ENCODE peak calls at places on chromosomes 3 and 15, in five cellular contexts. Z, B, T, J and O are unnamed samples.

GRCh38 chr15:32851619-32852416 is 134.0 kb downstream of the GREM1 start:
- DNase-seq in Z (no peak), B (no peak), T (no peak), J (no peak), O (no peak)

GRCh38 chr3:143314291-143315093 is 194.9 kb downstream of the CHST2 start:
- DNase-seq in Z (no peak), B (no peak), T (no peak), J (no peak), O (no peak)

GRCh38 chr3:136750209-136750921 is 1.8 kb downstream of the STAG1 start:
- DNase-seq in Z (no peak), B (peak), T (peak), J (peak), O (no peak)

GRCh38 chr15:52013151-52013791 is 5.7 kb upstream of the MAPK6 start:
- DNase-seq in Z (no peak), B (peak), T (no peak), J (no peak), O (no peak)

GRCh38 chr3:60000311-60001105 is 950.7 kb upstream of the CFAP20DC start:
- DNase-seq in Z (no peak), B (no peak), T (no peak), J (no peak), O (no peak)

GRCh38 chr15:84888639-84889038 is 4.2 kb downstream of the SLC28A1 start:
- DNase-seq in Z (no peak), B (no peak), T (no peak), J (no peak), O (no peak)

GRCh38 chr15:46918462-46919125 is 798.7 kb upstream of the SEMA6D start:
- DNase-seq in Z (no peak), B (no peak), T (no peak), J (no peak), O (no peak)

GRCh38 chr3:129609591-129610169 is 3.2 kb upstream of the PLXND1 start:
- DNase-seq in Z (no peak), B (no peak), T (no peak), J (no peak), O (no peak)

GRCh38 chr3:105062853-105063252 is 303.9 kb upstream of the ALCAM start:
- DNase-seq in Z (no peak), B (no peak), T (no peak), J (no peak), O (no peak)

GRCh38 chr3:106514431-106514830 is 645.6 kb upstream of the CBLB start:
- DNase-seq in Z (no peak), B (no peak), T (no peak), J (no peak), O (no peak)

GRCh38 chr15:68820205-68820588 is 498 bp downstream of the ANP32A start:
- DNase-seq in Z (no peak), B (peak), T (peak), J (no peak), O (no peak)

GRCh38 chr3:149453140-149453805 is 21.2 kb upstream of the TM4SF4 start:
- DNase-seq in Z (no peak), B (no peak), T (no peak), J (no peak), O (no peak)

GRCh38 chr15:72353266-72353665 is 22.5 kb downstream of the HEXA start:
- DNase-seq in Z (no peak), B (no peak), T (no peak), J (no peak), O (no peak)

GRCh38 chr15:41961014-41961518 is 11.3 kb downstream of the EHD4 start:
- DNase-seq in Z (no peak), B (no peak), T (peak), J (no peak), O (no peak)

GRCh38 chr3:124632566-124633140 is 97.6 kb upstream of the UMPS start:
- DNase-seq in Z (no peak), B (no peak), T (no peak), J (no peak), O (no peak)

GRCh38 chr15:42151736-42152135 is 4.7 kb downstream of the PLA2G4F start:
- DNase-seq in Z (no peak), B (no peak), T (no peak), J (no peak), O (no peak)

GRCh38 chr15:52726195-52726594 is 47.0 kb upstream of the ATOSA start:
- DNase-seq in Z (no peak), B (no peak), T (no peak), J (no peak), O (no peak)

GRCh38 chr3:42731476-42732195 is 29.0 kb upstream of the HHATL start:
- DNase-seq in Z (no peak), B (no peak), T (no peak), J (peak), O (no peak)

GRCh38 chr3:42732196-42732828 is 29.7 kb upstream of the HHATL start:
- DNase-seq in Z (no peak), B (no peak), T (peak), J (peak), O (no peak)

GRCh38 chr3:42734263-42734860 is 31.8 kb upstream of the HHATL start:
- DNase-seq in Z (no peak), B (no peak), T (no peak), J (peak), O (no peak)

GRCh38 chr3:42733501-42734262 is 31.1 kb upstream of the HHATL start:
- DNase-seq in Z (no peak), B (no peak), T (no peak), J (peak), O (no peak)

DNA sequence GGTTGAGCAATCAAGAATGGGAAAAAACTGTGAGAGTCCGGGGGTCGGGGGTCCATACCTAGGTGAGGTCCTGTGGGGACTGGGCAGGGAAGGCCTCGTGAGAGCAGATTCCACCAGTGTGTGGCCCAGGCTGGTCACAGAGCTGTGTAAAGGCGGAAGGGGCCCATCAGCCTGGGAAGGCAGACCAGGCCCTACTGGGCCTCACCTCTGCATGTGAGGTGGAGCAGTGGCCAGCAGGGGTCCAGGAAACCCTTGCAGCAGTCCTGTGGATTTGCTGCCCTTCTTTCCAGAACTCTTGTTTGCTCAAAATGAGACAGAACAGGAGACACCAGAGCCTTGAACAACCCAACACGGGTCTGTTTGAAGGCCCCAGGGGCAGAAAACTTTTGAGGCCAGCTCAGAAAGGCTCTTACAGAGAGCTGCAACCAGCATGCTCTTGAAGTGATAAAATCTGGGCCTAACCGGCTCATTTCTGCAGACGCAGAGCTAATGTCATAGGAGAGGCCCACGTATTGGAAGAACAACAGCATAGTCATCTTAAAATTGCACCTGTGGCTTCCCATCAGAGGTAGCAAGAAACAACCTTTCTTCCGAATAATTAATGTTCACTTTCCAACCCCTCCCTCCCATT is 30.3 kb upstream of the HHATL start:
- DNase-seq in Z (no peak), B (no peak), T (peak), J (peak), O (no peak)
- TF ChIP-seq CTCF in Z (no peak), B (peak), T (peak), J (peak), O (no peak)

GRCh38 chr3:175186511-175186910 is 327.4 kb downstream of the NAALADL2 start:
- DNase-seq in Z (no peak), B (no peak), T (no peak), J (no peak), O (no peak)
- TF ChIP-seq SP1 in Z (no peak), B (no peak), T (no peak), J (no peak), O (no peak)

GRCh38 chr15:65304393-65305143 is at the start of gene RNU5B-1:
- DNase-seq in Z (peak), B (peak), T (peak), J (peak), O (peak)
- TF ChIP-seq CTCF in Z (no peak), B (peak), T (peak), J (peak), O (peak)

DNA sequence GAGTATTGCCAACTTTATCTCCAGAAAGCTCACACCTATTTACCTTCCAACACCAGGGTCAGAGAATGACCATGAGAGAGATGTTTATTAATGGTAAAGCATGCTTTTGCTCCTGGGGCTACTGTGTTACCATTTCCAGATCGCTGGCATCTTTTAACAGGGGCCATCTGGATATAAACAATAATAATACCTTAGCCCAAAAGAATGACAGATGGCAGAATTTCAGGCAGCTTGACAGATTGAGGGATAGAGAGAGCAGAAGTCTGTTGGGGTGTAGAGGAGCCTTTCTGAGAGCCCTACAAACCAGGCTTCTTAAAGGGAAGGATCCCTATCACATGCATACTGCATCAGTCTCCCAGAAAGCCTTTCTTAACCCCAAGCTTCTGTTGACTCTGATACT is 17.7 kb downstream of the RBP1 start:
- DNase-seq in Z (no peak), B (no peak), T (no peak), J (no peak), O (no peak)
- TF ChIP-seq SP1 in Z (no peak), B (no peak), T (no peak), J (no peak), O (no peak)

DNA sequence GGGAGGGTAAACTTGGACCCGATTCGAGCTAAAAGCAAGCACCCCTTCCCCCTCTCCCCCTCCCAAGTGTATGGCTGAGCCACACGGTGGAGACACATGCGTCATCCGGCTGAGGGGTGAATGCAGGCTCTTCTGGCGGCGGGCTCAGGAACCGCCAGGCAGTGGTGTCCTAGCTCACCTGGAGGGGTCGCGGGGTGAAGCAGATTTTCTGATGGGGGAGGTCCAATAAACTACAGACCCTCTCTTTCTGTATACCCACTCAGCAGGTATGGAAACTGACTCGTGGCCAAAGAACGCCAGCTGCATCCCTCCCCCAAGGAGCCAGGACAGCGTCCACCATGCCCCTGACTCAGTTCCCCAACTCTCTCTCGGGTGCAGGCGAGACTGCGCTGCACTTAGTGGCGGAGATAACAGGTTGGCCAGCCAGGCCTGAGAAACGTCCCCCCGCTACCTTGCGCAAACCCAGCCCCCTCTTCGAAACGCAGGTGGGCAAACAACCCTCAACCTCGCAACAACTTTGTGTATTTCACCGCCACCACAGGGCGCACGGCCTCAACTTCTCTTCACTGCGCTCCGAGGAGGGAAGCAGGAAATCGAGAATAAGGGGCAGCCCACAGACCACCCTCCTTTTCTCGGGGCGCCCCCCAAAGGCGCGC is 1.3 kb downstream of the MAGI1 start:
- DNase-seq in Z (peak), B (peak), T (peak), J (peak), O (no peak)
- TF ChIP-seq CTCF in Z (no peak), B (no peak), T (peak), J (peak), O (peak)

GRCh38 chr3:122679467-122680291 is 960 bp upstream of the PARP14 start:
- DNase-seq in Z (no peak), B (peak), T (no peak), J (no peak), O (no peak)

GRCh38 chr3:122680381-122681293 is at the start of gene PARP14:
- DNase-seq in Z (peak), B (peak), T (peak), J (peak), O (no peak)

GRCh38 chr3:122677261-122677660 is 3.4 kb upstream of the PARP14 start:
- DNase-seq in Z (no peak), B (no peak), T (no peak), J (no peak), O (no peak)

GRCh38 chr3:122678496-122678895 is 2.1 kb upstream of the PARP14 start:
- DNase-seq in Z (no peak), B (no peak), T (no peak), J (no peak), O (no peak)

GRCh38 chr3:122679085-122679466 is 1.6 kb upstream of the PARP14 start:
- DNase-seq in Z (peak), B (peak), T (peak), J (peak), O (peak)
- TF ChIP-seq SP1 in Z (no peak), B (no peak), T (no peak), J (no peak), O (no peak)

DNA sequence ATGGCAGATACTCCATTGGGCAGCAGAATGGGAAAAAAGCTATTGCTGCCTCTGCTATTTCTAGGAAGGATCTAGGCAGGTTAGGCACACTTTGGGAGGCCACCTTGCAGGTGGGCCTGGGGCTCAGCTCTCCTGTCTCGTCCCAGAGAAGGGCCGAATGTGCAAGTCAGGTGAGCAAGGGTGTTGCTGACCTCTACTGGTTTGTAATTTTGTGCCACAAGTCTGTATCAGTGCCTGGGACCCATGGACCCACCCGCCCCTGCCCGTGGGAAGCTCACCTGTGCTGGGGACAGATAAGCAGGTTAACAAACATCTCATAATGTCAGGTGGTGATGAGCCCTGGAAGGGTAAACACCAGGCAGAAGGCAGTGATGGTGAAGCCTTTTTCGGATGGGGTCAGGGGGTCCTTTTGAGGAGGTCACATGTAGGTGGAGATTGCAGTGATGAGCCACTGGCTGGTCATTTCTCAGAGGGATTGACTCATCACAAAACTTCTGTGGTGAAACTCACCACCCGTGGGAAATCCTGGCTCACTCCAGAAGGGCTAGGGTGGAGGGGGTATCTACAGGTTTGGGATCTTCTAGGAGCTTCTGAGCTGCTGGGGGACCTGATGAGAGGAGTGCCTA is 161.3 kb downstream of the KLF13 start:
- DNase-seq in Z (no peak), B (no peak), T (no peak), J (no peak), O (no peak)
- TF ChIP-seq CTCF in Z (no peak), B (no peak), T (no peak), J (no peak), O (no peak)